ENCODE peak calls at places on chromosomes 2 and 18, in five cellular contexts. Z is colonic mucosa, I is foreskin fibroblast, V is HFFc6, K is fibroblast of mammary gland. C is an unnamed sample.
A peak's percentile ranks its signal among the peaks of the same experiment; 100 is the strongest.

GRCh38 chr2:169182573-169182972 is 113.2 kb downstream of the DHRS9 start:
- DNase-seq in Z (no peak), K (no peak), V (no peak), I (no peak), C (no peak)

GRCh38 chr2:40282428-40282827 is 169.5 kb downstream of the SLC8A1 start:
- DNase-seq in Z (no peak), K (peak; percentile 61), V (no peak), I (peak; percentile 73), C (no peak)

GRCh38 chr2:104563398-104564024 is 290.4 kb upstream of the POU3F3 start:
- DNase-seq in V (no peak), K (no peak), Z (no peak), I (no peak), C (no peak)

GRCh38 chr2:129906139-129906860 is 73.2 kb upstream of the RAB6C start:
- DNase-seq in Z (no peak), I (no peak), K (no peak), V (no peak), C (no peak)

GRCh38 chr2:186059096-186059495 is 320.5 kb downstream of the FSIP2 start:
- DNase-seq in K (peak; percentile 6), Z (no peak), V (no peak), I (no peak), C (no peak)

GRCh38 chr2:241279413-241279812 is 36.1 kb downstream of the HDLBP start:
- DNase-seq in I (peak; percentile 17), Z (no peak), V (no peak), K (no peak), C (no peak)

GRCh38 chr2:143885461-143885860 is 634.5 kb downstream of the ZEB2 start:
- DNase-seq in Z (no peak), I (peak; percentile 9), V (no peak), K (peak; percentile 4), C (no peak)

GRCh38 chr2:6865346-6866238 is at the start of gene CMPK2:
- DNase-seq in V (no peak), Z (peak; percentile 74), K (peak; percentile 23), I (peak; percentile 38), C (peak; percentile 89)

GRCh38 chr18:46484971-46485370 is 172.0 kb downstream of the LOXHD1 start:
- DNase-seq in Z (no peak), K (no peak), V (no peak), I (no peak), C (no peak)

GRCh38 chr18:41645600-41646360 is 309.3 kb upstream of the PIK3C3 start:
- DNase-seq in V (no peak), Z (no peak), I (no peak), K (no peak), C (no peak)

GRCh38 chr2:159617651-159618050 is 1.3 kb upstream of the BAZ2B start:
- DNase-seq in V (no peak), K (peak; percentile 25), I (peak; percentile 36), Z (peak; percentile 44), C (no peak)

GRCh38 chr2:170261566-170261965 is 83.6 kb downstream of the MYO3B start:
- DNase-seq in V (no peak), K (no peak), I (no peak), Z (no peak), C (no peak)

GRCh38 chr2:40118622-40119021 is 333.3 kb downstream of the SLC8A1 start:
- DNase-seq in Z (peak; percentile 23), V (no peak), I (no peak), K (no peak), C (no peak)

GRCh38 chr18:6729247-6730091 is at the start of gene ARHGAP28:
- DNase-seq in I (peak; percentile 96), Z (peak; percentile 76), V (peak; percentile 47), K (peak; percentile 79), C (peak; percentile 46)

GRCh38 chr18:50748243-50749229 is 71.3 kb downstream of the MRO start:
- DNase-seq in Z (no peak), V (no peak), I (no peak), K (no peak), C (no peak)

GRCh38 chr2:70029814-70030409 is 57.4 kb upstream of the PCBP1 start:
- DNase-seq in Z (peak; percentile 63), K (peak; percentile 82), I (peak; percentile 26), V (no peak), C (no peak)

GRCh38 chr2:189210250-189211075 is 30.9 kb upstream of the COL5A2 start:
- DNase-seq in Z (peak; percentile 26), V (peak; percentile 93), I (peak; percentile 94), K (peak; percentile 98), C (no peak)

GRCh38 chr2:216535454-216535995 is 36.9 kb downstream of the RPL37A start:
- DNase-seq in K (peak; percentile 82), V (peak; percentile 88), Z (no peak), I (peak; percentile 98), C (no peak)

GRCh38 chr18:78672862-78673446 is 306.7 kb upstream of the SALL3 start:
- DNase-seq in I (no peak), K (no peak), V (no peak), Z (no peak), C (no peak)

GRCh38 chr2:3598912-3599854 is 4.3 kb downstream of the COLEC11 start:
- DNase-seq in Z (no peak), V (no peak), I (no peak), K (no peak), C (no peak)

GRCh38 chr2:183438541-183438940 is 314.3 kb downstream of the NUP35 start:
- DNase-seq in I (no peak), V (no peak), K (no peak), Z (no peak), C (no peak)

GRCh38 chr18:57768557-57769326 is 34.4 kb downstream of the ATP8B1 start:
- DNase-seq in K (peak; percentile 45), V (peak; percentile 49), I (peak; percentile 75), Z (peak; percentile 64), C (no peak)

GRCh38 chr18:31046916-31047315 is 4.4 kb upstream of the DSC3 start:
- DNase-seq in V (no peak), Z (no peak), I (no peak), K (no peak), C (no peak)

GRCh38 chr2:43345391-43345813 is 119.0 kb upstream of the ZFP36L2 start:
- DNase-seq in V (no peak), K (peak; percentile 53), Z (no peak), I (no peak), C (no peak)

GRCh38 chr18:24234330-24234729 is 95.5 kb downstream of the CABYR start:
- DNase-seq in I (no peak), V (no peak), K (peak; percentile 15), Z (no peak), C (no peak)

GRCh38 chr2:11833601-11834000 is 87.2 kb downstream of the LPIN1 start:
- DNase-seq in I (peak; percentile 82), K (peak; percentile 69), Z (no peak), V (peak; percentile 64), C (no peak)

GRCh38 chr2:84905181-84906107 is at the start of gene TMSB10:
- DNase-seq in K (peak; percentile 73), V (peak; percentile 88), Z (peak; percentile 93), I (peak; percentile 94), C (peak; percentile 93)

GRCh38 chr18:36504928-36505327 is 207.4 kb downstream of the FHOD3 start:
- DNase-seq in Z (no peak), K (no peak), V (no peak), I (peak; percentile 3), C (no peak)

GRCh38 chr18:23146861-23147469 is 11.7 kb downstream of the CABLES1 start:
- DNase-seq in I (no peak), V (no peak), K (no peak), Z (no peak), C (no peak)

GRCh38 chr2:133674433-133675331 is 106.4 kb upstream of the NCKAP5 start:
- DNase-seq in V (peak; percentile 75), I (peak; percentile 89), K (peak; percentile 52), Z (peak; percentile 46), C (no peak)

GRCh38 chr2:133676392-133677130 is 108.3 kb upstream of the NCKAP5 start:
- DNase-seq in K (peak; percentile 25), V (peak; percentile 26), I (peak; percentile 80), Z (no peak), C (no peak)

DNA sequence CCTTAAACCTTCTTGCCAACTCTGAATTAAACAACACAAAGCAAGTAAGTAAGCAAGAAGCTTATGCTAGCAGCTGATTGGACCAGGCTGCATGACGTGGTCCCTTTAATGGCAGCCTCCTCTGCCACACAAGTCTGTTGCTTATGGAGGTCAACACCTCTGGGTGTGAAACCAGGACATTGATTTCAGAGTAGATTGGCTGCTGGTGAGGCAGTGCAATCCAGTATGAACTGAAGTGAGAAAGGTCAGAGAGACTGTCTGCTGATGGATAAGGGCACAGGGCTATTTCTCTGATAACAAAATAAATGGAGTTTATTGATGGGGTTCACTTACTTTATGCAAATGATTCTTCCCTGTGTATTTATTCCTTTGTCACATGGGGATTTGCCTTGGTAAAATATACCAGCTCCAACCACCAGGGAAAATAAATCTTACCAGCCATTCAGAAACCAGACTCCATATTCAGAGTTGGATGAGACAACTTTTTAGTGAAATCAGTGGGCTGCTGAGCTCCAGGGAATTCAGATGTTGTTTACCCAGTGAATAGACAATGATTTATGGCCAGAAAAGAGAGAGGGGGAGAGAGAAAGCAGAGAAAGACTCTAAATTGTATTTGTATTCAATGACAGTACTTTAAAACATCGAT is 112.3 kb upstream of the NCKAP5 start:
- DNase-seq in I (no peak), K (no peak), V (no peak), Z (no peak), C (no peak)
- TF ChIP-seq CTCF in I (no peak), K (no peak), V (peak; percentile 52), Z (no peak), C (no peak)

GRCh38 chr2:199258291-199258690 is 199.4 kb downstream of the SATB2 start:
- DNase-seq in Z (no peak), V (no peak), I (peak; percentile 35), K (peak; percentile 24), C (no peak)
- TF ChIP-seq CTCF in Z (no peak), V (peak; percentile 69), I (peak; percentile 56), K (peak; percentile 61), C (no peak)

DNA sequence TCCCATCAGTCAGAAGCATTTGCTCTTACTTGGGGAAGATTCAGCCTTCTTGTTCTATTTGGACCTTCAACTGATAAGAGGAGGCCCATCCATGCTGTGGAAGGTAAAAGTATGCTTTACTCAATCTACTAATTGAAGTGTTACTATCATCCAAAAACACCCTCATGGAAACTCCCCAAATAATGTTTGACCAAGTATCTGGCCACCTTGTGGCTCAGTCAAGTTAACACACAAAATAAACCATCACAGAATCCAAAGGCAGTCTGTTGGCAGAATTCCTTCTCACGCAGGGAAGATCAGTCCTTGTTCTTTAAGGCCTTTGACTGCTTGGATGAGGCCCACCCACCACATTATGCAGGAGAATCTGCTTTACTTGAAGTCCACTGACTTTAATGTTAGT is 531.2 kb upstream of the SMIM21 start:
- DNase-seq in K (no peak), V (no peak), Z (no peak), I (no peak), C (no peak)
- TF ChIP-seq CTCF in K (no peak), V (peak; percentile 35), Z (no peak), I (no peak), C (no peak)

DNA sequence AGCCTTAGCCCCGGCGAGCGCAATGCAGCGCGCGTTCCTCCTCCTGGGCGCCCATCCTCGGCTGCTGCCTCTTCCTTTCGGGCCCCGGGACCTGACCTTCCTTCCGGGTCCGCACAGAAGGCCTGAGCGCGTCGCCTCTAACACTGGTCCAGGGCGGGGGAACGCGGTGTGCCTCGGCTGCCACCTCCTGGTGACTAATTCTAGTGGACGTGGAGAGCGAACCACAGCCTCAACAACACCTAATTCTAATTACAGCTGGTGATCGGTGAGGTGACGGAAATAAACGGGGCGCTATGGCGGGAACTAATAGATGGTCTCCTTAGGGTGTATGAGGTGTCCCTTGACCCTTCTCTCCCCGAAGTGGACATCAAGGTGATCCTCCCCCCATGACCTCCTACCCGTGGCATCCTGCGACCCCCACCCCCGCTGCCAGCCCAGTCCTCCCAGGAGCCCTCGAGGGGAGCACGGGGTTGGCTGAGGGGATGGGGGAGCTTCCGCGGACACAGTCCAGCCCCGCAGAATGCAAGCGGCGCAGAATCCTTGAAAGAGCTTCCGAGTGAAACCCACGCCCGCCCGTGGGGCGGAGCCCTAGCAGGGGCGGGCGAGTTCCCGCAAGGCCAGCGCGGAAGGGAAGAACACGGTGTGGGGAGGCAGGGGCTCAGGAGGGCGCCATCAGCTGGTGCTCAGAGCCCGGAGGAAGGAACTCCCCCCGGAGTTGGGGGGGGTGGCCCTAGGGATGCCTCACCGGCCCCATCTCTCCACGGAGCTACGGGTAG is 12.8 kb upstream of the HMSD start:
- DNase-seq in K (peak; percentile 68), V (peak; percentile 72), I (peak; percentile 90), Z (peak; percentile 78), C (peak; percentile 88)
- TF ChIP-seq CTCF in K (peak; percentile 57), V (peak; percentile 80), I (peak; percentile 69), Z (peak; percentile 65), C (peak; percentile 62)

C was measured in GM13976.